ENCODE peak calls at places on chromosomes 16 and 17, in six cellular contexts. F is activated CD8-positive, alpha-beta T cell treated with anti-CD3 and anti-CD28 coated beads, Interleukin-2, amount 10 ng/mL, durations not matched to agents 7 days and 5 days; Y is ascending aorta; G is uterus; V is prostate gland; B is right atrium auricular region. R is an unnamed sample.

GRCh38 chr16:3274490-3274889 is 8.8 kb upstream of the ZNF263 start:
- DNase-seq in F (no peak), Y (no peak), G (no peak), V (no peak), B (no peak), R (no peak)

GRCh38 chr16:87628940-87629339 is 26.6 kb downstream of the JPH3 start:
- DNase-seq in F (no peak), Y (no peak), G (no peak), V (no peak), B (no peak), R (no peak)

GRCh38 chr16:27945233-27945975 is 118.1 kb downstream of the GSG1L start:
- DNase-seq in F (no peak), Y (no peak), G (no peak), V (no peak), B (no peak), R (no peak)

GRCh38 chr17:63911041-63911635 is at the start of gene CSHL1:
- DNase-seq in F (no peak), Y (no peak), G (no peak), V (no peak), B (no peak), R (no peak)

GRCh38 chr17:17942846-17943245 is 29.4 kb downstream of the TOM1L2 start:
- DNase-seq in F (no peak), Y (no peak), G (no peak), V (no peak), B (no peak), R (no peak)

GRCh38 chr17:17831208-17832039 is 5.4 kb downstream of the SREBF1 start:
- DNase-seq in F (no peak), Y (no peak), G (peak; percentile 26), V (no peak), B (no peak), R (no peak)

GRCh38 chr16:24255446-24256352 is at the start of gene CACNG3:
- DNase-seq in F (peak; percentile 84), Y (no peak), G (no peak), V (peak; percentile 7), B (no peak), R (no peak)

GRCh38 chr17:31499771-31500554 is 108.5 kb downstream of the RAB11FIP4 start:
- DNase-seq in F (peak; percentile 49), Y (peak; percentile 19), G (no peak), V (no peak), B (no peak), R (no peak)

GRCh38 chr17:74761419-74761818 is 13.0 kb downstream of the NHERF1 start:
- DNase-seq in F (no peak), Y (no peak), G (no peak), V (no peak), B (no peak), R (no peak)

R was measured in GOT3.